ENCODE peak calls at places on chromosomes 7 and 10, in six cellular contexts. M is heart right ventricle; Z is body of pancreas; D is Karpas-422; O is uterus; I is CD8-positive, alpha-beta T cell. N is an unnamed sample. For H3K4me1, the result is how much of the 10 kb centered on the place peaks cover.

GRCh38 chr7:19146699-19147098 is 1.5 kb upstream of the FERD3L start:
- DNase-seq in I (no peak), O (no peak), D (peak), Z (no peak), M (no peak), N (no peak)

GRCh38 chr10:97726636-97727178 is 10.2 kb upstream of the ZFYVE27 start:
- DNase-seq in I (no peak), O (no peak), D (no peak), Z (no peak), M (no peak), N (no peak)

GRCh38 chr7:47254081-47255006 is 327.6 kb downstream of the TNS3 start:
- DNase-seq in Z (peak), O (peak), D (no peak), M (peak), I (peak), N (peak)

GRCh38 chr10:43226441-43226840 is 40.4 kb downstream of the RASGEF1A start:
- DNase-seq in I (no peak), Z (peak), M (no peak), O (peak), D (no peak), N (no peak)

GRCh38 chr7:926061-927030 is 28.1 kb downstream of the ADAP1 start:
- DNase-seq in I (no peak), Z (peak), D (no peak), O (peak), M (no peak), N (no peak)

GRCh38 chr10:48910557-48910956 is 29.1 kb downstream of the LRRC18 start:
- DNase-seq in M (no peak), O (no peak), I (no peak), Z (no peak), D (no peak), N (no peak)

GRCh38 chr7:107180378-107180777 is 11.6 kb downstream of the HBP1 start:
- DNase-seq in O (no peak), D (no peak), I (peak), M (no peak), Z (peak), N (no peak)

GRCh38 chr7:66339141-66339540 is 134.0 kb downstream of the TPST1 start:
- DNase-seq in O (no peak), D (no peak), Z (no peak), I (no peak), M (no peak), N (no peak)

GRCh38 chr7:108660465-108660864 is 90.8 kb downstream of the DNAJB9 start:
- DNase-seq in D (no peak), O (no peak), I (no peak), M (no peak), Z (no peak), N (no peak)

DNA sequence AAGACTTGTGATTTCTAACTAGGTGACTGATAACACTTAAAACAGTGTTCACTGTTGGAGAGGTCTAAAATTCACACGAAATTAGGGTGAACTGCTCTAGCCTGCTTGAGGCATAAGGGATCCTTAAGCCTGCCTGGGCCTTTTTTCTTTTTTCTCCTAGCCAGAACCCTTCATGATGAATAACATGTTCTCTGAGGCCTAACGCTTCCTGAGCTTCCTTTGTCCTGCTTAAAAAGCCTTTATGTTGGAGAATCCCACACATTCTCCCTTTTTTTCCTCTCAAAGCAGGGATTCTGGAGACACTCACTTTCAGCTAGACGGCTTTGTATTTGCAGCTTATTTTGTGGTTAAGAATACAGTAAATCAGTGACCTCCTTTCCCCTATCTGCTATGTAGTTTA is 354.7 kb upstream of the PHF14 start:
- DNase-seq in M (no peak), O (no peak), Z (no peak), D (peak), I (no peak), N (no peak)
- H3K27ac ChIP-seq in M (no peak), O (no peak), Z (no peak), D (no peak), I (no peak), N (no peak)

GRCh38 chr10:112441520-112441919 is 5.2 kb downstream of the ZDHHC6 start:
- DNase-seq in O (no peak), M (no peak), Z (no peak), I (no peak), D (no peak), N (no peak)

GRCh38 chr10:112442063-112442462 is 4.7 kb downstream of the ZDHHC6 start:
- DNase-seq in M (no peak), Z (no peak), I (no peak), O (no peak), D (no peak), N (no peak)

GRCh38 chr10:112448903-112449302 is 1.9 kb downstream of the VTI1A start:
- DNase-seq in D (no peak), Z (no peak), O (no peak), I (no peak), M (no peak), N (no peak)

GRCh38 chr10:112446055-112446854 is 459 bp downstream of the ZDHHC6 start:
- DNase-seq in Z (no peak), O (no peak), I (no peak), M (no peak), D (peak), N (no peak)

DNA sequence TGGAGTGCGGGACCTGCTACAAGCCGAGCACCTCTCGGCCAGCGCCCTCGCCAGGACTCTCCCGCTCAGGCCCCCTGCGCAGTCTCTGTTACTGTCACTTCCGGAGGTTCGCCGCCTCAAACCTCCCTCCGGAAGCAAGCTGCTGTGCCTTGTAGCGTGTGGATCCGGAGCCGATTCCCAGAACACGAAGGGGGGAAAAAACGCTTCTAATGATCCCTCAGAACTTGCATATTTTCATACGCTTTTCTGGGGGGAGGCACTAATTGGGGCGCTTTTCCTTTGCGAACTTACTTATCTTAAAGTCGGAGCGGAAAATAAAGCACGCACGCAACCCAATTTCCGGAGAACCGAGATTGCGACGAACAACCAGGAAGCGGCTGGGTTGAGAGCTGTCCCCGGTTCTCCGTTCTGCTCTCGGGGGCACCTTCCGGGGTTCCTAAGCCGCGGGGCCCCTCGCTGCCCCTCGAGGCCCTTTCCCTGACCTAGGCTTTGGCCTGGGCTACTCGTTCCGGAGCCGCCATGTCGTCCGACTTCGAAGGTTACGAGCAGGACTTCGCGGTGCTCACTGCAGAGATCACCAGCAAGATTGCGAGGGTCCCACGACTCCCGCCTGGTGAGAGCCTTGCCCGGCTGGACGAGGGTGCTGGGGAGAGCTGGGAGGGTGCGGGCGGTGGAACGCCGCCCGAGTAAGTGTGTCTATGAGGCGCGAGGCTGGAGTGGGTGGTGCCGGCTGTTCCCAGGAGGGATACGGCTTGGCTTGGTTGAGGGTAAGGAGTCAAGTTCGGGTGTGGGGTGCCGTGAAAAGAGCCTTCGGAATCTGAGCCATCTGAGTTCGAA is at the start of the genes VTI1A and ZDHHC6:
- DNase-seq in D (peak), M (peak), O (peak), Z (peak), I (peak), N (peak)
- H3K4me3 ChIP-seq in D (peak), M (peak), O (peak), Z (peak), I (peak), N (peak)

GRCh38 chr7:81045491-81045890 is 126.6 kb upstream of the SEMA3C start:
- DNase-seq in Z (no peak), M (no peak), D (no peak), I (no peak), O (no peak), N (no peak)
- H3K4me1 ChIP-seq in Z (under half), M (under half), D (under half), I (under half), O (under half), N (under half)

GRCh38 chr7:99919814-99920618 is 686 bp upstream of the TRIM4 start:
- DNase-seq in D (peak), M (no peak), I (no peak), Z (no peak), O (no peak), N (no peak)
- H3K27ac ChIP-seq in D (peak), M (peak), I (peak), Z (peak), O (peak), N (peak)

N was measured in naive thymus-derived CD4-positive, alpha-beta T cell.